ENCODE peak calls at places on chromosome 5, in eight cellular contexts. B is lower lobe of right lung; G is RWPE2; V is fibroblast of lung; S is endodermal cell; N is sigmoid colon; Q is DND-41; Y is CD8-positive, alpha-beta T cell. K is an unnamed sample. For H3K4me1 and H3K36me3, the result is how much of the 10 kb centered on the place peaks cover.

GRCh38 chr5:150126921-150127265 is 28.8 kb downstream of the PDGFRB start:
- DNase-seq in B (no peak), G (no peak), V (no peak), S (no peak), N (no peak), Q (no peak), Y (no peak), K (no peak)

GRCh38 chr5:54895816-54896341 is 89.5 kb downstream of the ESM1 start:
- DNase-seq in B (no peak), G (no peak), V (peak), S (peak), N (no peak), Q (no peak), Y (no peak), K (no peak)

GRCh38 chr5:126883801-126884200 is 106.9 kb downstream of the LMNB1 start:
- DNase-seq in B (no peak), G (no peak), V (no peak), S (no peak), N (no peak), Q (no peak), Y (no peak), K (no peak)

GRCh38 chr5:133332732-133333024 is 279.7 kb downstream of the FSTL4 start:
- DNase-seq in B (no peak), G (no peak), V (no peak), S (no peak), N (no peak), Q (no peak), Y (no peak), K (no peak)

GRCh38 chr5:78523314-78524193 is 125.0 kb downstream of the LHFPL2 start:
- DNase-seq in B (no peak), G (no peak), V (no peak), S (no peak), N (no peak), Q (no peak), Y (no peak), K (no peak)

GRCh38 chr5:121988443-121988842 is 26.7 kb downstream of the SRFBP1 start:
- DNase-seq in B (no peak), G (no peak), V (no peak), S (no peak), N (no peak), Q (no peak), Y (no peak), K (no peak)

GRCh38 chr5:123460296-123460729 is 37.1 kb upstream of the CEP120 start:
- DNase-seq in B (no peak), G (no peak), V (no peak), S (peak), N (no peak), Q (no peak), Y (no peak), K (peak)

GRCh38 chr5:154146409-154146808 is 44.1 kb upstream of the GALNT10 start:
- DNase-seq in B (no peak), G (no peak), V (no peak), S (peak), N (no peak), Q (no peak), Y (no peak), K (no peak)

GRCh38 chr5:40700116-40700822 is 20.6 kb downstream of the PTGER4 start:
- DNase-seq in B (no peak), G (no peak), V (no peak), S (no peak), N (no peak), Q (no peak), Y (no peak), K (no peak)

GRCh38 chr5:151721087-151721646 is 34.5 kb upstream of the SPARC start:
- DNase-seq in B (no peak), G (no peak), V (no peak), S (peak), N (no peak), Q (no peak), Y (no peak), K (no peak)

GRCh38 chr5:17694922-17695321 is 60.7 kb downstream of the TAF11L14 start:
- DNase-seq in B (no peak), G (no peak), V (no peak), S (no peak), N (no peak), Q (no peak), Y (no peak), K (no peak)

GRCh38 chr5:169801781-169802180 is 164.7 kb downstream of the DOCK2 start:
- DNase-seq in B (no peak), G (no peak), V (peak), S (no peak), N (no peak), Q (no peak), Y (no peak), K (no peak)

GRCh38 chr5:34620185-34620584 is 35.9 kb upstream of the RAI14 start:
- DNase-seq in B (no peak), G (no peak), V (no peak), S (no peak), N (no peak), Q (no peak), Y (no peak), K (no peak)

GRCh38 chr5:191036-191948 is at the start of gene LRRC14B:
- DNase-seq in B (peak), G (peak), V (no peak), S (no peak), N (peak), Q (no peak), Y (peak), K (no peak)

GRCh38 chr5:97019435-97020117 is 83.7 kb downstream of the LNPEP start:
- DNase-seq in B (no peak), G (no peak), V (no peak), S (no peak), N (no peak), Q (no peak), Y (no peak), K (no peak)

GRCh38 chr5:120604898-120605297 is 140.8 kb downstream of the PRR16 start:
- DNase-seq in B (no peak), G (no peak), V (peak), S (no peak), N (no peak), Q (no peak), Y (no peak), K (no peak)

GRCh38 chr5:6739603-6740002 is 26.4 kb downstream of the TENT4A start:
- DNase-seq in B (no peak), G (peak), V (no peak), S (no peak), N (peak), Q (no peak), Y (no peak), K (no peak)
- H3K4me3 ChIP-seq in B (no peak), G (no peak), V (no peak), S (no peak), N (no peak), Q (no peak), Y (no peak), K (no peak)

DNA sequence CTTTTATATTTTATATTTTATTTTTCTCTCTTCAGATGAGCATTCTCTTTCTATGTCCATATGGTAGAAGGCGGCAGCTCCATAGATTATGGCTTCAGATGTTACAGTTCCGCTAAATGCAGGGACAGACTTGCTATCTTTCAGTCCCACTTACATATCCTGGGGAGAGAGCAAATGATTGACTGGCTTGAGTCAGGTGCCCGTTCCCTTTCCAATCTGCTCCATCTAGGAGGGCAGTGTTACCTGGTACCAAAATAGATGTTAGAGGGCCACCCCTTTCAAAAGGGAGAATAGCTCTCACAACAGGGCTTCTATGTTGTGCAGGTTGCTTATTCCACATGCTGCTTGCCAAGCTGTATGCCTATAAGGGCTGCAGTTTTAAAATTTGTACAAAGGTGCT is 45.3 kb downstream of the ERBIN start:
- DNase-seq in B (no peak), G (no peak), V (no peak), S (no peak), N (no peak), Q (no peak), Y (no peak), K (no peak)
- H3K4me1 ChIP-seq in B (under half), G (under half), V (under half), S (under half), N (under half), Q (under half), Y (under half), K (half or more)

GRCh38 chr5:176954050-176954449 is 52.5 kb downstream of the UIMC1 start:
- DNase-seq in B (no peak), G (no peak), V (no peak), S (no peak), N (no peak), Q (no peak), Y (no peak), K (no peak)
- H3K36me3 ChIP-seq in B (half or more), G (half or more), V (under half), S (half or more), N (under half), Q (half or more), Y (under half), K (under half)

GRCh38 chr5:141490771-141491170 is 1.9 kb downstream of the PCDHGC5 start:
- DNase-seq in B (no peak), G (no peak), V (no peak), S (no peak), N (no peak), Q (no peak), Y (no peak), K (no peak)

GRCh38 chr5:141490271-141490670 is 1.4 kb downstream of the PCDHGC5 start:
- DNase-seq in B (no peak), G (no peak), V (no peak), S (peak), N (no peak), Q (no peak), Y (no peak), K (no peak)

GRCh38 chr5:141491323-141492167 is 2.7 kb downstream of the PCDHGC5 start:
- DNase-seq in B (no peak), G (no peak), V (no peak), S (peak), N (no peak), Q (no peak), Y (no peak), K (no peak)

GRCh38 chr5:141488591-141489478 is at the start of gene PCDHGC5:
- DNase-seq in B (no peak), G (no peak), V (peak), S (peak), N (no peak), Q (no peak), Y (no peak), K (no peak)

DNA sequence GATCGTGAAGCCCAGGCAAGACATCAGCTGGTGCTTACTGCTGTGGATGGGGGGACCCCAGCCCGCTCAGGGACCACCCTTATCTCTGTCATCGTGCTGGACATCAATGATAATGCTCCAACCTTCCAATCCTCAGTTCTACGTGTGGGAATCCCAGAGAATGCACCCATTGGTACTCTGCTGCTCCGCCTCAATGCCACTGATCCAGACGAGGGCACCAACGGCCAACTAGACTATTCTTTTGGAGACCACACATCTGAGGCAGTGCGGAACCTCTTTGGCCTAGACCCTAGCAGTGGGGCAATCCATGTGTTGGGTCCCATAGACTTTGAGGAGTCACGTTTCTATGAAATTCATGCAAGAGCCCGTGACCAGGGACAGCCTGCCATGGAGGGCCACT is 960 bp downstream of the PCDHGC5 start:
- DNase-seq in B (no peak), G (no peak), V (no peak), S (no peak), N (no peak), Q (no peak), Y (no peak), K (no peak)
- H3K4me3 ChIP-seq in B (no peak), G (no peak), V (no peak), S (no peak), N (no peak), Q (no peak), Y (no peak), K (no peak)

DNA sequence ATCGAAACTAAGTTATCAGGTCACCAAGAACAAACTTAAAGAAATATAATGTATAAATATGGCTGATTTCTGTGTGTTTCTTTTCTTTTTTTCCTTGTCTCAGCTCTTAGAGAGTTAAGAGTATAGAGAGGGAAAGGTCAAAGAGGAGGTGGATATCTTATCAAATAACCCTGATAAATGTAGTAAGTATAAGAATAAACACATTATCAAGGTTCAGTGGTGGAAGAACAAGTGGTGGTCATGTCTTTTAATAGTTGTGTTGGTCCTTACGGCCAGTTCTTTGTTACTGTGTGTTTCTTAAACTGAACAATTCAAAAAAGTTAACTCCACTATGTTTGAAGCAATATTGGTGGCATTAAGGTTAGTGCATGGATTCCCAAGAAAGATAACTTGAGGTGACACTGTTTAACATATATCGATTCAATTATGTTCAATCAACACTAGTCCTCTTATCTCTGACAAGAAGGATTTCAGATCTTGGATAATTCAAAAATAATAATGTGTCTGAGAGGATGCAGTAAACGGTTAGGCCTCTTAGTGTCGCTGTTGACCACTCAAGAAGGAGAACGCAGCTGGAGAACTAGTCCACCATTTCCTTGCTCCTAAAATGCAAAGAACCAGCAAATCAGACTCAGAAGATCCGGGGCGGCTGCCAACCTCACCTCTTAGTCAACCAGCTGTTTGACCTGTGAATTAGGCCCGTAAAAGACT is at the start of gene PCDHGA3:
- DNase-seq in B (no peak), G (no peak), V (peak), S (peak), N (no peak), Q (no peak), Y (no peak), K (peak)
- H3K4me1 ChIP-seq in B (under half), G (under half), V (under half), S (under half), N (under half), Q (under half), Y (under half), K (under half)

GRCh38 chr5:83494102-83494620 is 22.6 kb downstream of the VCAN start:
- DNase-seq in B (no peak), G (no peak), V (no peak), S (no peak), N (no peak), Q (no peak), Y (no peak), K (no peak)

GRCh38 chr5:83490203-83490602 is 18.7 kb downstream of the VCAN start:
- DNase-seq in B (no peak), G (no peak), V (no peak), S (no peak), N (no peak), Q (no peak), Y (no peak), K (no peak)

GRCh38 chr5:83493644-83494043 is 22.1 kb downstream of the VCAN start:
- DNase-seq in B (no peak), G (no peak), V (no peak), S (peak), N (no peak), Q (no peak), Y (no peak), K (no peak)

GRCh38 chr5:83494666-83495065 is 23.1 kb downstream of the VCAN start:
- DNase-seq in B (no peak), G (no peak), V (no peak), S (peak), N (no peak), Q (no peak), Y (no peak), K (no peak)

DNA sequence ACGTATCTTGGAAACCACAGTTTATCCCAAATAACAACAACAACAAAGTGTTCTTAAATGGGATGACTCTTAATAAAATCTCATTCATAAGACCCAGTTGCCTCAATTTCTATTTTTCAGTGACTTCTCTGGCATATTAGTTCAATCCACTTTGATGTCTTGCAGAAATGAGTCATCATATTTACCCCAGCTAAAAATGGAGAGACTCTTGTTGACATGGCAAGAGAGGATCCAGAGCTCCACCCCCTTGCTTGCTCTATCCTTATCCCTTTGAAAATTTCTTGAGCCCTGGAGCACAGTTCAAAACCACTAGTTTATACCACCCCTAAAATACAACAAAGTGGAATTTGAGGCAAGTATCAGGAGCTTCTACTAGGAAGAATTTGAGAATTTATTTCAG is 20.8 kb downstream of the VCAN start:
- DNase-seq in B (no peak), G (no peak), V (no peak), S (no peak), N (no peak), Q (no peak), Y (no peak), K (no peak)
- H3K36me3 ChIP-seq in B (under half), G (under half), V (under half), S (under half), N (under half), Q (under half), Y (under half), K (under half)

DNA sequence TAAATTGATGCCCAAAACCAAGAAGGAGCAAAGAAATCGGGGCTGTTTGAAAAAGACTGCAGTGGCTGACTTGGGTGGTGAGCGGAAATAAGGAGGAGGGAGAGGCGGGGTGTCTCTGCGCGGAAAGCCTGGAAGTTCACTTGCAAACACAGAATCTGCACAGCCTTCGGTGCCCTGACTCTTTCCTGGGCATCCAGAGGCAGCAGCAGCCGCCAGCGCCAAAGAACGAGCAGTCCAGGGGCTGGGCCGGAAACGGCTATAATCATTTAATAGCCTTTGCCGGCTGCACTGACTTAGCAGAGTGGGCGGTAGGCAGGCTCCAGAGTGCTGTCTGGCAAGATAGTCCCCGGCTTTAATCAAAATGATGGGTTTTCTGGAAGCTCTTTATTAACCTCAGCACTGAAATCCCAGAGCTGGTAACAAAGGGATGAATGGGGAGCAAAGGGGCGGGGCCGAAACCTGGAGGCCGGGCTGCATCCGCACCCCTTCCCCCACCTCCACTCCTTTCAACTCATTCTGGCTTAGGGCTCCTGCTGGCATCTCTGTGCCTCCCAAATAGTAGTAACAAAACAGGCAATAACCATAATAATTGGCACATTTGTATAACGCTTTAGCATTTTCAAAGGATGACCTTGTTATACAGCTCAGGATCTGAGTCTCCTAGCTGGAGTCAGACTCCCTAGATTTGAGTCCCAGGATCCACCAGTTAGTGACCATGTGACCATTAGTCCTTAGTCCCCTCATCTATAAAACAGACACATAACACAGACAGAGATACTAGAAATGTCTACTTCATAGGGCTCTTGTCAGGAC is 35.8 kb downstream of the PCDHAC2 start:
- DNase-seq in B (peak), G (peak), V (no peak), S (peak), N (no peak), Q (no peak), Y (no peak), K (no peak)
- H3K4me3 ChIP-seq in B (peak), G (peak), V (peak), S (peak), N (peak), Q (no peak), Y (no peak), K (no peak)

K was measured in CD4-positive, alpha-beta memory T cell.